ENCODE peak calls at places on chromosomes 5 and 9, in five cellular contexts. V is CD8-positive, alpha-beta T cell; Q is heart left ventricle; L is pancreas; T is fibroblast of lung. E is an unnamed sample.

GRCh38 chr5:126443374-126443851 is 20.2 kb downstream of the GRAMD2B start:
- DNase-seq in V (no peak), Q (no peak), L (no peak), T (no peak), E (no peak)

GRCh38 chr9:134606951-134607733 is 34.5 kb upstream of the COL5A1 start:
- DNase-seq in V (no peak), Q (no peak), L (no peak), T (peak; percentile 51), E (no peak)

GRCh38 chr5:39132128-39132447 is 57.9 kb upstream of the RICTOR start:
- DNase-seq in V (no peak), Q (no peak), L (no peak), T (no peak), E (no peak)

GRCh38 chr5:122517091-122517490 is 205.1 kb downstream of the SNCAIP start:
- DNase-seq in V (no peak), Q (no peak), L (no peak), T (no peak), E (no peak)

GRCh38 chr9:106107716-106108115 is 413.4 kb downstream of the TMEM38B start:
- DNase-seq in V (no peak), Q (no peak), L (no peak), T (no peak), E (no peak)

GRCh38 chr5:40258205-40258604 is 421.5 kb upstream of the PTGER4 start:
- DNase-seq in V (no peak), Q (no peak), L (no peak), T (no peak), E (no peak)

GRCh38 chr5:1883120-1883924 is 597 bp upstream of the IRX4 start:
- DNase-seq in V (no peak), Q (peak; percentile 56), L (no peak), T (no peak), E (no peak)

GRCh38 chr9:71619926-71620325 is 148.4 kb downstream of the CEMIP2 start:
- DNase-seq in V (no peak), Q (no peak), L (no peak), T (no peak), E (no peak)

GRCh38 chr9:13750061-13750460 is 470.6 kb upstream of the MPDZ start:
- DNase-seq in V (no peak), Q (no peak), L (no peak), T (peak; percentile 100), E (no peak)

GRCh38 chr5:95786821-95787408 is 35.6 kb downstream of the GLRX start:
- DNase-seq in V (no peak), Q (no peak), L (no peak), T (peak; percentile 50), E (no peak)

GRCh38 chr5:174751154-174751990 is 27.0 kb downstream of the MSX2 start:
- DNase-seq in V (no peak), Q (no peak), L (no peak), T (peak; percentile 33), E (no peak)

GRCh38 chr5:159174511-159175168 is 34.7 kb downstream of the RNF145 start:
- DNase-seq in V (no peak), Q (no peak), L (no peak), T (peak; percentile 63), E (no peak)

GRCh38 chr9:83511051-83511450 is 27.1 kb downstream of the FRMD3 start:
- DNase-seq in V (no peak), Q (no peak), L (no peak), T (peak; percentile 18), E (no peak)

GRCh38 chr5:145660897-145661650 is 174.1 kb downstream of the PRELID2 start:
- DNase-seq in V (no peak), Q (no peak), L (no peak), T (peak; percentile 62), E (no peak)

GRCh38 chr9:27528886-27529315 is 713 bp downstream of the MOB3B start:
- DNase-seq in V (peak; percentile 50), Q (peak; percentile 42), L (peak; percentile 47), T (no peak), E (peak; percentile 43)

GRCh38 chr5:95940758-95941682 is 20.6 kb downstream of the ELL2 start:
- DNase-seq in V (no peak), Q (no peak), L (no peak), T (peak; percentile 47), E (no peak)

GRCh38 chr5:34486160-34486765 is 169.9 kb upstream of the RAI14 start:
- DNase-seq in V (peak; percentile 73), Q (peak; percentile 65), L (peak; percentile 79), T (peak; percentile 77), E (peak; percentile 15)

GRCh38 chr5:42811591-42812392 is at the start of gene SELENOP:
- DNase-seq in V (no peak), Q (peak; percentile 56), L (peak; percentile 73), T (no peak), E (peak; percentile 72)

GRCh38 chr5:162410365-162410764 is 342.8 kb downstream of the GABRG2 start:
- DNase-seq in V (no peak), Q (peak; percentile 18), L (no peak), T (no peak), E (no peak)

GRCh38 chr5:14598225-14598624 is 16.6 kb downstream of the OTULINL start:
- DNase-seq in V (no peak), Q (no peak), L (no peak), T (no peak), E (no peak)

GRCh38 chr9:134707731-134708671 is 66.4 kb downstream of the COL5A1 start:
- DNase-seq in V (no peak), Q (no peak), L (no peak), T (no peak), E (no peak)

GRCh38 chr5:172870261-172870806 is 36.3 kb downstream of the ERGIC1 start:
- DNase-seq in V (no peak), Q (peak; percentile 76), L (no peak), T (peak; percentile 98), E (no peak)
- H3K4me3 ChIP-seq in V (no peak overlapping the region), Q (no peak overlapping the region), L (no peak overlapping the region), T (no peak overlapping the region), E (no peak overlapping the region)

GRCh38 chr9:110650261-110650660 is 18.3 kb upstream of the MUSK start:
- DNase-seq in V (no peak), Q (no peak), L (no peak), T (peak; percentile 88), E (peak; percentile 48)

GRCh38 chr9:110650991-110651411 is 17.6 kb upstream of the MUSK start:
- DNase-seq in V (no peak), Q (no peak), L (no peak), T (peak; percentile 94), E (no peak)

GRCh38 chr9:110659891-110660541 is 8.6 kb upstream of the MUSK start:
- DNase-seq in V (no peak), Q (no peak), L (no peak), T (peak; percentile 68), E (no peak)

GRCh38 chr9:110655723-110656641 is 12.6 kb upstream of the MUSK start:
- DNase-seq in V (no peak), Q (no peak), L (no peak), T (no peak), E (peak; percentile 69)
- H3K4me3 ChIP-seq in V (no peak overlapping the region), Q (peak overlapping the region; percentile 1), L (no peak overlapping the region), T (no peak overlapping the region), E (peak overlapping the region; percentile 35)

GRCh38 chr5:16883801-16884200 is 52.3 kb downstream of the MYO10 start:
- DNase-seq in V (no peak), Q (no peak), L (no peak), T (no peak), E (no peak)

GRCh38 chr5:16886366-16886736 is 49.7 kb downstream of the MYO10 start:
- DNase-seq in V (no peak), Q (no peak), L (no peak), T (peak; percentile 82), E (peak; percentile 36)

GRCh38 chr5:16884595-16884994 is 51.5 kb downstream of the MYO10 start:
- DNase-seq in V (no peak), Q (no peak), L (no peak), T (no peak), E (no peak)

GRCh38 chr5:16886793-16887345 is 49.2 kb downstream of the MYO10 start:
- DNase-seq in V (no peak), Q (no peak), L (no peak), T (no peak), E (no peak)

DNA sequence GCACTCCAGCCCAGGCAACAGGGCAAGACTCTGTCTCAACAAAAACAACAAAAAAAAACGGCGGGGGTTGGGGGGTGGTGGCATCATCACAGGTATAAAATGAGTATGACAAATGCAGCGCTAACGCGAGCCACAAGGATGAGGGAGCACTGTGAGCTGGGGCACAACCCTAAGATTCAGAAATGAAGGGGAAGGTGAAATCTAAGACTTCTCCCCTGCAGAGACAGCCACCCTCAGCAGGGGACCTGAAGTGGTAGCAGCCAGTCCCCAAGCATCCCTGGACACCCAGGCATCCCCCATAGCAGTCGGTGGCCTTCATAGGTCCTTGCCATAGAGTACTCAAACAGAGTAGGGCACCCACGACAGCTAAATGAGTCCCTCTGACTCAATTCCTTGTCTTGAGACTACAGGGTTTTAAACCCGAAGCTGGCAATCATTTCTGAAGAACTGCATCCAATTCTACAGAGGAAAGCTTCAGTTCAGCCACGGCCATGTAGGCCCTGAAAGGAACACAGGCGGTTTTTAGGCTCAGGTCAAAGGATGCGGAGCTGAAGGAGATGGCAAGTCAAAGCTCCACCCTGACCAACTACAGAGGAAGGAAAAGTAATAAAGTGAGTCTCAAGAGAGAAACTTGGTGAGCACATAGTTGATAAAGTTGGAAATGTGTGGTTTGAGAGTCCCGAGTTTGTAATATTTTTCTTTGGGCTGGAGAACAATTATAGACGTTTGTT is 50.3 kb downstream of the MYO10 start:
- DNase-seq in V (no peak), Q (no peak), L (no peak), T (no peak), E (no peak)
- H3K4me3 ChIP-seq in V (no peak overlapping the region), Q (no peak overlapping the region), L (no peak overlapping the region), T (no peak overlapping the region), E (no peak overlapping the region)

DNA sequence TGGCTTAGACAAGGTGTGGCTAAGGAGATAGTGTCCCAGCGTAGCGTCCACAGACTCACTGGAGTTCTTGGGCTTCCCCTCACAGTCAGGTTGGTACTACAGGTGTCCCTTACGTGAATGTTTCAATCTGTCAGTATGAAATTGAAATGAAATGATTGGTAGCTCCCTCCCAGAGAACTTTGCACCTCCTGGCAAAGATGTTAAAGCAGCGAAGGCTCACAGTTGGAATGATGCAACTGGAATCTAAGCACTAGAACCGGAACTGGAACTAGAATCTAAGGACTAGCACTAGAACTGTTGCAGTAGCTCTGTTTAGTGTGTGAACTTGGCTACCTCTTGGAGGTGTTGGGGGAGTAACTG is 1.1 kb downstream of the SLC31A1 start:
- DNase-seq in V (no peak), Q (no peak), L (peak; percentile 4), T (no peak), E (no peak)
- H3K4me3 ChIP-seq in V (no peak overlapping the region), Q (peak overlapping the region; percentile 86), L (peak overlapping the region; percentile 56), T (peak overlapping the region; percentile 96), E (peak overlapping the region; percentile 93)

GRCh38 chr5:107565791-107566536 is 104.8 kb downstream of the EFNA5 start:
- DNase-seq in V (no peak), Q (no peak), L (no peak), T (peak; percentile 28), E (no peak)
- H3K4me3 ChIP-seq in V (no peak overlapping the region), Q (no peak overlapping the region), L (no peak overlapping the region), T (no peak overlapping the region), E (no peak overlapping the region)

E was measured in gastrocnemius medialis.